ENCODE peak calls at places on chromosomes 13 and 19, in eight cellular contexts. One of them, this sample, is unnamed.
A peak's percentile ranks its signal among the peaks of the same experiment; 100 is the strongest.

GRCh38 chr13:52359534-52359933 is 46.4 kb downstream of the THSD1 start:
- DNase-seq in epithelial cell of proximal tubule: no peak
- DNase-seq in HCT116: no peak
- DNase-seq in WTC11: no peak
- DNase-seq in fibroblast of lung: peak; percentile 94
- DNase-seq in omental fat pad: no peak
- DNase-seq in psoas muscle: no peak
- DNase-seq in astrocyte: no peak
- DNase-seq in this sample: no peak

GRCh38 chr13:30907167-30907761 is 1.2 kb downstream of the MEDAG start:
- DNase-seq in epithelial cell of proximal tubule: no peak
- DNase-seq in HCT116: no peak
- DNase-seq in WTC11: no peak
- DNase-seq in fibroblast of lung: peak; percentile 74
- DNase-seq in omental fat pad: no peak
- DNase-seq in psoas muscle: no peak
- DNase-seq in astrocyte: peak; percentile 45
- DNase-seq in this sample: no peak

GRCh38 chr13:110221331-110221730 is 85.6 kb downstream of the COL4A1 start:
- DNase-seq in epithelial cell of proximal tubule: no peak
- DNase-seq in HCT116: no peak
- DNase-seq in WTC11: no peak
- DNase-seq in fibroblast of lung: peak; percentile 23
- DNase-seq in omental fat pad: no peak
- DNase-seq in psoas muscle: no peak
- DNase-seq in astrocyte: no peak
- DNase-seq in this sample: no peak

GRCh38 chr19:12778020-12778904 is 2.9 kb upstream of the HOOK2 start:
- DNase-seq in epithelial cell of proximal tubule: no peak
- DNase-seq in HCT116: no peak
- DNase-seq in WTC11: peak; percentile 53
- DNase-seq in fibroblast of lung: peak; percentile 78
- DNase-seq in omental fat pad: no peak
- DNase-seq in psoas muscle: peak; percentile 82
- DNase-seq in astrocyte: peak; percentile 72
- DNase-seq in this sample: peak; percentile 70

GRCh38 chr13:21074601-21075302 is 13.4 kb upstream of the LATS2 start:
- DNase-seq in epithelial cell of proximal tubule: no peak
- DNase-seq in HCT116: no peak
- DNase-seq in WTC11: no peak
- DNase-seq in fibroblast of lung: peak; percentile 32
- DNase-seq in omental fat pad: no peak
- DNase-seq in psoas muscle: no peak
- DNase-seq in astrocyte: no peak
- DNase-seq in this sample: peak; percentile 36

GRCh38 chr19:6925801-6926751 is 38.7 kb downstream of the ADGRE1 start:
- DNase-seq in epithelial cell of proximal tubule: no peak
- DNase-seq in HCT116: no peak
- DNase-seq in WTC11: no peak
- DNase-seq in fibroblast of lung: no peak
- DNase-seq in omental fat pad: no peak
- DNase-seq in psoas muscle: no peak
- DNase-seq in astrocyte: no peak
- DNase-seq in this sample: peak; percentile 54

GRCh38 chr13:111323950-111324651 is 3.7 kb downstream of the TEX29 start:
- DNase-seq in epithelial cell of proximal tubule: no peak
- DNase-seq in HCT116: no peak
- DNase-seq in WTC11: no peak
- DNase-seq in fibroblast of lung: no peak
- DNase-seq in omental fat pad: no peak
- DNase-seq in psoas muscle: no peak
- DNase-seq in astrocyte: no peak
- DNase-seq in this sample: no peak

GRCh38 chr13:111976474-111977183 is 90.3 kb upstream of the SOX1 start:
- DNase-seq in epithelial cell of proximal tubule: no peak
- DNase-seq in HCT116: no peak
- DNase-seq in WTC11: no peak
- DNase-seq in fibroblast of lung: no peak
- DNase-seq in omental fat pad: no peak
- DNase-seq in psoas muscle: no peak
- DNase-seq in astrocyte: no peak
- DNase-seq in this sample: peak; percentile 11

GRCh38 chr13:97205971-97206370 is 16.2 kb upstream of the MBNL2 start:
- DNase-seq in epithelial cell of proximal tubule: no peak
- DNase-seq in HCT116: no peak
- DNase-seq in WTC11: no peak
- DNase-seq in fibroblast of lung: no peak
- DNase-seq in omental fat pad: no peak
- DNase-seq in psoas muscle: no peak
- DNase-seq in astrocyte: peak; percentile 58
- DNase-seq in this sample: no peak

GRCh38 chr13:40059540-40060232 is 404.2 kb downstream of the COG6 start:
- DNase-seq in epithelial cell of proximal tubule: no peak
- DNase-seq in HCT116: no peak
- DNase-seq in WTC11: no peak
- DNase-seq in fibroblast of lung: peak; percentile 54
- DNase-seq in omental fat pad: no peak
- DNase-seq in psoas muscle: no peak
- DNase-seq in astrocyte: no peak
- DNase-seq in this sample: no peak

GRCh38 chr13:96810104-96810503 is 184.2 kb downstream of the OXGR1 start:
- DNase-seq in epithelial cell of proximal tubule: no peak
- DNase-seq in HCT116: no peak
- DNase-seq in WTC11: no peak
- DNase-seq in fibroblast of lung: no peak
- DNase-seq in omental fat pad: no peak
- DNase-seq in psoas muscle: no peak
- DNase-seq in astrocyte: no peak
- DNase-seq in this sample: no peak

GRCh38 chr13:77036294-77036693 is 9.3 kb upstream of the FBXL3 start:
- DNase-seq in epithelial cell of proximal tubule: no peak
- DNase-seq in HCT116: no peak
- DNase-seq in WTC11: no peak
- DNase-seq in fibroblast of lung: no peak
- DNase-seq in omental fat pad: no peak
- DNase-seq in psoas muscle: no peak
- DNase-seq in astrocyte: no peak
- DNase-seq in this sample: no peak

GRCh38 chr13:50244355-50244912 is 229.2 kb downstream of the KCNRG start:
- DNase-seq in epithelial cell of proximal tubule: no peak
- DNase-seq in HCT116: no peak
- DNase-seq in WTC11: no peak
- DNase-seq in fibroblast of lung: no peak
- DNase-seq in omental fat pad: no peak
- DNase-seq in psoas muscle: no peak
- DNase-seq in astrocyte: peak; percentile 16
- DNase-seq in this sample: no peak

GRCh38 chr19:28705008-28705407 is 507.9 kb downstream of the UQCRFS1 start:
- DNase-seq in epithelial cell of proximal tubule: peak; percentile 77
- DNase-seq in HCT116: no peak
- DNase-seq in WTC11: no peak
- DNase-seq in fibroblast of lung: peak; percentile 75
- DNase-seq in omental fat pad: no peak
- DNase-seq in psoas muscle: no peak
- DNase-seq in astrocyte: peak; percentile 88
- DNase-seq in this sample: no peak

GRCh38 chr19:45692187-45693111 is at the start of gene QPCTL:
- DNase-seq in epithelial cell of proximal tubule: peak; percentile 98
- DNase-seq in HCT116: peak; percentile 99
- DNase-seq in WTC11: peak; percentile 97
- DNase-seq in fibroblast of lung: peak; percentile 100
- DNase-seq in omental fat pad: peak; percentile 81
- DNase-seq in psoas muscle: peak; percentile 97
- DNase-seq in astrocyte: peak; percentile 99
- DNase-seq in this sample: peak; percentile 95

GRCh38 chr13:60583911-60584753 is 187.1 kb downstream of the TDRD3 start:
- DNase-seq in epithelial cell of proximal tubule: no peak
- DNase-seq in HCT116: no peak
- DNase-seq in WTC11: peak; percentile 66
- DNase-seq in fibroblast of lung: peak; percentile 58
- DNase-seq in omental fat pad: no peak
- DNase-seq in psoas muscle: no peak
- DNase-seq in astrocyte: peak; percentile 91
- DNase-seq in this sample: no peak

DNA sequence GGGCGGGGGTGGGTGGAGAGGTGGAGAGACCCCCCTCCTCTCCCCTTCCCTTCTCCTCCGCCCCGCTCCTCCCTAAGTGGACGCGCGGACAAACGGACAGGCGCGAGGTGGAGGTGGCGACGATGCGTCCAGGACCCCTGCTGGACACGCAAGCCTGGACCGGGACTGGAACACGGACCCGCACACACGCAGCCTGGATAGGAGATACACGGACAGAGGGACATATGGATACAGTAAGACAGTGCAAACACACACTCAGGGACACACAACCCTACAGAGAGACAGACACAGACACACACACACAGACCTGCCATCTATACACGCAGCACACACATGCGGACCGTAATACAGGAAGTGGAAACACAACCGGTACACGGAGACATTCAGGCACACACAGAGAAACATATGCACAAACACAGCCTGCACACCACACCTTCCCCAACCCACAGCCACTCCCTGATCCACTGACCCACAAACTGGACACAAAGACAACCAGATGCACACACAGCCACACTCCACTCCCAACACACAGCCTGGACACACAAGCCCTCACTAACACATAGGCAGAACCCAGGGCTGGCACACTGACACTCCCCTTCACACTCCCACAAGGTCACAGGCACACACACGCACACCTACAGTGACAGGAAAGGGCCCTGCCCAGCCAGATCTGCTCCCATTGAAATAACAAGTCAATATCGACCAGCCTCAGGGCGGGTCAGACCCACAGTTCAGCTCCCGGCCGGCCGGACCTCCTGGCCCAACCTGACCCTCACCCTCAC is 696 bp upstream of the ERFL start:
- DNase-seq in epithelial cell of proximal tubule: no peak
- DNase-seq in HCT116: no peak
- DNase-seq in WTC11: no peak
- DNase-seq in fibroblast of lung: no peak
- DNase-seq in omental fat pad: no peak
- DNase-seq in psoas muscle: no peak
- DNase-seq in astrocyte: no peak
- DNase-seq in this sample: no peak
- TF ChIP-seq CTCF in epithelial cell of proximal tubule: no peak
- TF ChIP-seq CTCF in HCT116: no peak
- TF ChIP-seq CTCF in WTC11: no peak
- TF ChIP-seq CTCF in fibroblast of lung: no peak
- TF ChIP-seq CTCF in omental fat pad: no peak
- TF ChIP-seq CTCF in psoas muscle: no peak
- TF ChIP-seq CTCF in astrocyte: no peak
- TF ChIP-seq CTCF in this sample: no peak

GRCh38 chr13:113075711-113076110 is 29.9 kb upstream of the F7 start:
- DNase-seq in epithelial cell of proximal tubule: no peak
- DNase-seq in HCT116: no peak
- DNase-seq in WTC11: no peak
- DNase-seq in fibroblast of lung: no peak
- DNase-seq in omental fat pad: no peak
- DNase-seq in psoas muscle: no peak
- DNase-seq in astrocyte: no peak
- DNase-seq in this sample: no peak
- TF ChIP-seq CTCF in epithelial cell of proximal tubule: no peak
- TF ChIP-seq CTCF in HCT116: no peak
- TF ChIP-seq CTCF in WTC11: no peak
- TF ChIP-seq CTCF in fibroblast of lung: no peak
- TF ChIP-seq CTCF in omental fat pad: no peak
- TF ChIP-seq CTCF in psoas muscle: no peak
- TF ChIP-seq CTCF in astrocyte: no peak
- TF ChIP-seq CTCF in this sample: no peak

GRCh38 chr13:104773775-104774174 is 1707.6 kb upstream of the SLC10A2 start:
- DNase-seq in epithelial cell of proximal tubule: peak; percentile 38
- DNase-seq in HCT116: peak; percentile 39
- DNase-seq in WTC11: no peak
- DNase-seq in fibroblast of lung: peak; percentile 80
- DNase-seq in omental fat pad: no peak
- DNase-seq in psoas muscle: no peak
- DNase-seq in astrocyte: peak; percentile 46
- DNase-seq in this sample: peak; percentile 16
- TF ChIP-seq CTCF in epithelial cell of proximal tubule: peak; percentile 84
- TF ChIP-seq CTCF in HCT116: peak; percentile 73
- TF ChIP-seq CTCF in WTC11: peak; percentile 52
- TF ChIP-seq CTCF in fibroblast of lung: peak; percentile 33
- TF ChIP-seq CTCF in omental fat pad: no peak
- TF ChIP-seq CTCF in psoas muscle: peak; percentile 36
- TF ChIP-seq CTCF in astrocyte: peak; percentile 78
- TF ChIP-seq CTCF in this sample: peak; percentile 62

GRCh38 chr13:41199526-41199925 is 5.2 kb upstream of the KBTBD7 start:
- DNase-seq in epithelial cell of proximal tubule: no peak
- DNase-seq in HCT116: no peak
- DNase-seq in WTC11: no peak
- DNase-seq in fibroblast of lung: no peak
- DNase-seq in omental fat pad: no peak
- DNase-seq in psoas muscle: no peak
- DNase-seq in astrocyte: no peak
- DNase-seq in this sample: peak; percentile 34

GRCh38 chr13:41199061-41199460 is 4.7 kb upstream of the KBTBD7 start:
- DNase-seq in epithelial cell of proximal tubule: no peak
- DNase-seq in HCT116: no peak
- DNase-seq in WTC11: no peak
- DNase-seq in fibroblast of lung: no peak
- DNase-seq in omental fat pad: no peak
- DNase-seq in psoas muscle: no peak
- DNase-seq in astrocyte: no peak
- DNase-seq in this sample: no peak

GRCh38 chr13:41196011-41196410 is 1.6 kb upstream of the KBTBD7 start:
- DNase-seq in epithelial cell of proximal tubule: no peak
- DNase-seq in HCT116: no peak
- DNase-seq in WTC11: no peak
- DNase-seq in fibroblast of lung: no peak
- DNase-seq in omental fat pad: no peak
- DNase-seq in psoas muscle: no peak
- DNase-seq in astrocyte: no peak
- DNase-seq in this sample: no peak

GRCh38 chr13:41196620-41197019 is 2.3 kb upstream of the KBTBD7 start:
- DNase-seq in epithelial cell of proximal tubule: no peak
- DNase-seq in HCT116: no peak
- DNase-seq in WTC11: no peak
- DNase-seq in fibroblast of lung: no peak
- DNase-seq in omental fat pad: no peak
- DNase-seq in psoas muscle: no peak
- DNase-seq in astrocyte: no peak
- DNase-seq in this sample: no peak

DNA sequence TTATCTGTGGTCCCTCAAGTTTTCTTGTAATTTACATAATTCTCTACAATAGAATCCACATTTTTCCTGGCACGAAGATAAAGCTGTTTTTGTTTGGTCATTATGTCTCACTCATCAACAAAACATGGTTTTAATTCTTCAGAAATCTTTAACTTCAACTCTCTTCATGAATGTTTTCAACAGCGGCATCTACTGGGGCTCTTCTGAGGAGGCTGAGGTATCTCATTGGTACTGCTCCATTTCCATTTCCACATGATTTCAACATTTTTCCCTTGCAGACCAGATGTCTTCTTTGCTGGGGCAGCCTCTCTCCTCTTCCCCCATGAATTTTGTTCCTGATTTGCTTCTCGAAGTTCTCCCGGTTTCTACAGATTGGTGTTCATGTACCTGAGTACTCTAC is 5.8 kb upstream of the KBTBD7 start:
- DNase-seq in epithelial cell of proximal tubule: no peak
- DNase-seq in HCT116: no peak
- DNase-seq in WTC11: no peak
- DNase-seq in fibroblast of lung: no peak
- DNase-seq in omental fat pad: no peak
- DNase-seq in psoas muscle: no peak
- DNase-seq in astrocyte: no peak
- DNase-seq in this sample: no peak
- TF ChIP-seq CTCF in epithelial cell of proximal tubule: no peak
- TF ChIP-seq CTCF in HCT116: no peak
- TF ChIP-seq CTCF in WTC11: no peak
- TF ChIP-seq CTCF in fibroblast of lung: no peak
- TF ChIP-seq CTCF in omental fat pad: no peak
- TF ChIP-seq CTCF in psoas muscle: no peak
- TF ChIP-seq CTCF in astrocyte: no peak
- TF ChIP-seq CTCF in this sample: no peak

This sample was measured in GM13977.